ENCODE peak calls at places on chromosome 14, in four cellular contexts. T is nephron progenitor cell, D is H7, L is Daoy. Y is an unnamed sample.
A peak's percentile ranks its signal among the peaks of the same experiment; 100 is the strongest.

GRCh38 chr14:87944987-87945604 is 47.9 kb downstream of the GALC start:
- DNase-seq in D (no peak), T (no peak), L (peak; percentile 40), Y (peak; percentile 57)

GRCh38 chr14:21049263-21049662 is 7.1 kb downstream of the RNASE7 start:
- DNase-seq in T (no peak), D (no peak), L (peak; percentile 52), Y (no peak)

GRCh38 chr14:26191123-26191522 is 406.7 kb downstream of the NOVA1 start:
- DNase-seq in T (no peak), D (no peak), L (peak; percentile 17), Y (no peak)

GRCh38 chr14:75896341-75896740 is 85.5 kb downstream of the TGFB3 start:
- DNase-seq in L (no peak), D (no peak), T (no peak), Y (no peak)

GRCh38 chr14:93113678-93114067 is 2.1 kb downstream of the ITPK1 start:
- DNase-seq in D (no peak), T (no peak), L (no peak), Y (no peak)

GRCh38 chr14:35332517-35333346 is 40.5 kb downstream of the PSMA6 start:
- DNase-seq in L (peak; percentile 39), T (no peak), D (peak; percentile 49), Y (peak; percentile 68)

GRCh38 chr14:44428239-44428924 is 78.7 kb downstream of the FSCB start:
- DNase-seq in L (no peak), D (no peak), T (no peak), Y (no peak)

GRCh38 chr14:100065161-100065871 is at the start of gene EVL:
- DNase-seq in L (no peak), T (no peak), D (no peak), Y (no peak)

GRCh38 chr14:80850197-80850814 is 91.2 kb downstream of the CEP128 start:
- DNase-seq in T (no peak), D (no peak), L (peak; percentile 16), Y (peak; percentile 49)

GRCh38 chr14:71555654-71556559 is 376.3 kb upstream of the RGS6 start:
- DNase-seq in D (no peak), L (peak; percentile 64), T (no peak), Y (peak; percentile 74)

GRCh38 chr14:24171422-24172260 is at the start of gene REC8:
- DNase-seq in L (no peak), D (peak; percentile 100), T (peak; percentile 85), Y (no peak)

GRCh38 chr14:66471584-66471983 is 14.6 kb upstream of the CCDC196 start:
- DNase-seq in D (no peak), T (no peak), L (no peak), Y (no peak)

GRCh38 chr14:34931206-34931605 is 51.6 kb upstream of the SRP54 start:
- DNase-seq in D (no peak), T (no peak), L (no peak), Y (no peak)

GRCh38 chr14:75247286-75247922 is 31.2 kb upstream of the FOS start:
- DNase-seq in D (no peak), T (no peak), L (no peak), Y (no peak)

GRCh38 chr14:53714495-53715389 is 241.9 kb downstream of the BMP4 start:
- DNase-seq in D (no peak), L (no peak), T (no peak), Y (no peak)

GRCh38 chr14:92572050-92572449 is 58.5 kb downstream of the RIN3 start:
- DNase-seq in L (no peak), D (no peak), T (no peak), Y (no peak)

GRCh38 chr14:69580009-69580577 is 5.4 kb upstream of the CCDC177 start:
- DNase-seq in T (peak; percentile 44), D (peak; percentile 71), L (peak; percentile 54), Y (peak; percentile 90)

GRCh38 chr14:92456215-92457017 is 57.2 kb upstream of the RIN3 start:
- DNase-seq in D (peak; percentile 89), T (peak; percentile 61), L (peak; percentile 70), Y (peak; percentile 63)

GRCh38 chr14:61211476-61212262 is 69.5 kb downstream of the TMEM30B start:
- DNase-seq in D (no peak), L (no peak), T (no peak), Y (no peak)

GRCh38 chr14:67798731-67799130 is 17.7 kb downstream of the ZFYVE26 start:
- DNase-seq in T (peak; percentile 45), D (no peak), L (no peak), Y (no peak)

Y was measured in MCF 10A.